ENCODE peak calls at places on chromosomes 3 and 15, in nine cellular contexts. L is HepG2; E is mucosa of descending colon; Q is IMR-90; O is naive thymus-derived CD4-positive, alpha-beta T cell; D is K562; Z is effector memory CD4-positive, alpha-beta T cell; R is cardiac fibroblast; M is spleen. G is an unnamed sample.

GRCh38 chr15:85579957-85580694 is 199.7 kb downstream of the AKAP13 start:
- DNase-seq in E (peak; percentile 82), L (no peak), R (peak; percentile 81), O (no peak), Z (no peak), Q (no peak), D (no peak), M (no peak), G (no peak)

GRCh38 chr3:69201658-69202057 is 79.3 kb upstream of the LMOD3 start:
- DNase-seq in M (no peak), R (no peak), Q (no peak), L (no peak), Z (no peak), E (peak; percentile 61), D (no peak), O (no peak), G (no peak)

GRCh38 chr3:144875251-144875650 is 903.6 kb downstream of the DIPK2A start:
- DNase-seq in M (no peak), Z (no peak), O (no peak), Q (no peak), E (no peak), L (no peak), D (no peak), R (no peak), G (no peak)

GRCh38 chr3:99875925-99876781 is 58.5 kb downstream of the CMSS1 start:
- DNase-seq in D (peak; percentile 65), L (peak; percentile 74), R (peak; percentile 84), Q (peak; percentile 79), Z (peak; percentile 29), O (peak; percentile 74), M (peak; percentile 94), E (peak; percentile 81), G (no peak)

GRCh38 chr15:92908369-92909057 is 8.4 kb downstream of the CHD2 start:
- DNase-seq in Z (no peak), M (no peak), L (no peak), R (no peak), D (no peak), Q (no peak), O (no peak), E (no peak), G (no peak)

GRCh38 chr3:69218079-69218478 is 95.7 kb upstream of the LMOD3 start:
- DNase-seq in O (no peak), D (no peak), R (no peak), L (no peak), E (no peak), M (no peak), Z (no peak), Q (no peak), G (no peak)

GRCh38 chr3:64220161-64220560 is 5.1 kb downstream of the PRICKLE2 start:
- DNase-seq in Z (no peak), E (no peak), M (no peak), L (no peak), R (peak; percentile 90), O (no peak), Q (peak; percentile 63), D (no peak), G (no peak)

GRCh38 chr15:83379574-83379973 is 67.6 kb upstream of the SH3GL3 start:
- DNase-seq in R (no peak), O (no peak), Q (no peak), E (no peak), Z (no peak), D (no peak), M (no peak), L (no peak), G (no peak)

GRCh38 chr3:113274425-113274824 is 63.1 kb downstream of the BOC start:
- DNase-seq in Z (no peak), R (no peak), E (no peak), M (no peak), O (no peak), Q (no peak), D (no peak), L (no peak), G (no peak)

GRCh38 chr3:113277414-113277813 is 66.1 kb downstream of the BOC start:
- DNase-seq in R (no peak), D (no peak), O (no peak), Z (no peak), E (no peak), M (no peak), L (no peak), Q (no peak), G (peak; percentile 49)

GRCh38 chr3:113274959-113275556 is 63.7 kb downstream of the BOC start:
- DNase-seq in Q (no peak), Z (no peak), L (no peak), E (no peak), D (no peak), M (no peak), O (no peak), R (no peak), G (no peak)

GRCh38 chr3:113276581-113277080 is 65.3 kb downstream of the BOC start:
- DNase-seq in Q (peak; percentile 16), O (no peak), M (no peak), R (no peak), Z (no peak), D (no peak), L (no peak), E (no peak), G (no peak)

DNA sequence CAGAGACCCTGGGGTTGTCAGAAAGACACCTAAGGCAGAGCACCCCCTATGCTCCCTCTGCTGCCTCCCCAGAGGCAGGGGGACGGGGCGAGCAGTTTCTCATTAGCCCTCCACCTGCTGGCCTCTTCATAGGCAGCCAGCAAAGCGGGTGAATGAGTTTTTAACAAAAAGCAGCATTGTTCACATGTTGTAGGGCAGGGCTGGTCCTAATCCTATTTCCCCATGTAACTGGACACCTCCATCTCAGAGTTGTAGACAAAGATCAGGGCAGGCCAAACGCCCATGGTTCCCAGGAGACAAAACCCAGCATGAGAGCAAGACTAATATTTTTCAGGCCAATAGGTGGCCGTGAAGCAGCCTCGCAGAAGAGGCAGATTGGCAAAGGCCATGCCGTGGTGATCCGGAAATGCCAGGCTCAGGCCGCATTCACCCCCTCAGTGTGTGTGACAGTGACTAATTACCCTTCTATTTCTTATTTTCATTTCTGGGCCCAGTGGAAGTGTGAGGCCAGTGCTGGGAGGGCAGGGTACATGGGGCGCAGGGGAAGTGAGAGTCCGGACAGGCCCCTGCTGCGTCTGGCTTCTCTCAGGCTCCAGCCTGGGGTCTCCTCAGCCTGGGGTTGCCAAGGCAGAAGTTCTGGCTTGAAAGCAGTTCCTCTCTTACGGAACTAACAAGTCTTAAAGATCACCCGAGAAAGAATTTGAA is 64.7 kb downstream of the BOC start:
- DNase-seq in M (no peak), R (peak; percentile 72), Q (peak; percentile 41), E (no peak), D (no peak), Z (no peak), L (peak; percentile 76), O (no peak), G (peak; percentile 27)
- H3K4me3 ChIP-seq in M (no peak overlapping the region), R (peak overlapping the region; percentile 35), Q (peak overlapping the region; percentile 13), E (no peak overlapping the region), D (no peak overlapping the region), Z (no peak overlapping the region), L (peak overlapping the region; percentile 50), O (no peak overlapping the region), G (no peak overlapping the region)

DNA sequence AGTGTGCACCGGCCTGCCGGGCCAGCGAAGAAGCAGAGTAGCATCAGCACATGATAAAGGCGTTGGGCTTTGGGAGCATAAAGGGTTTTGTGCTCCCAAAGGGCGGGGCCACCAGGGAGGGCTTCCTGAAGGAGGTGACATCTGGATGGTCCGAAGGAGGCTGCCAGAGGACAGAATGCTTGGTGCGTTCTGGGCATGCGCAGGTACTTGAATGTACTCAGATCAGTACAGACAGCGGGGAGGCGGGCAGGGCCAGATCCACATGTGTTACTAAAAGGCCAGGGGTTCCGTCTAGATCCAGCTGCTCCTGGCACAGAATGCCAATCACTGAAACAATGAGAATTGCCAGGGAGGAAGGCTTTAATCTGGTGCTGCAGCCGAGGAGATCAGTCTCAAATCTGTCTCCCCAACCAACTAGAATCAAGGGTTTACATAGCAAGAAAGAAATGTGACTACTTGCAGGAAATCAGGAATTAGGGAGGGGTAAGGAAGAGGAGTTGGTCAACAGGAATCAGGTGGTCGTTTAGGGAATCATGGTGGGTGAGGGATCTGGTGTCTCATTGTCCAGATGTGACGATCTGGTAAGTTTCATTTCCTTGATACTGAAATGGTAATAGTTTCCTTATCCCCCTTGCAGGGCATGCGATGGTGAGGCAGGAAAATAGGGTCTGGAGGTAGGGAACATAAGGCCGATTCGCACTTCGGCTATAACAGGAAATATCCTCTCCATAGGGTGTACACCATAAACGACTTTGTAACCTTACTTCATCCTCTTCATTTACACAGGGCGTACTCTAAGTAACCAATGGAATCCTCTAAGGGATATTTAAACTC is at the start of the genes LRRC34 and LRRIQ4:
- DNase-seq in L (no peak), Z (peak; percentile 13), Q (peak; percentile 43), O (peak; percentile 59), R (peak; percentile 74), E (peak; percentile 82), D (no peak), M (peak; percentile 93), G (peak; percentile 83)
- H3K4me3 ChIP-seq in L (peak within 1 kb of the TSS; percentile 16), Z (peak within 1 kb of the TSS; percentile 72), Q (peak within 1 kb of the TSS; percentile 29), O (peak within 1 kb of the TSS; percentile 85), R (peak within 1 kb of the TSS; percentile 55), E (no peak within 1 kb of the TSS), D (no peak within 1 kb of the TSS), M (peak within 1 kb of the TSS; percentile 50), G (peak within 1 kb of the TSS; percentile 83)

GRCh38 chr3:128853826-128854225 is 25.6 kb upstream of the ACAD9 start:
- DNase-seq in D (no peak), R (no peak), M (no peak), Z (no peak), O (no peak), E (no peak), Q (no peak), L (no peak), G (no peak)
- H3K4me3 ChIP-seq in D (no peak overlapping the region), R (no peak overlapping the region), M (no peak overlapping the region), Z (no peak overlapping the region), O (no peak overlapping the region), E (no peak overlapping the region), Q (no peak overlapping the region), L (no peak overlapping the region), G (no peak overlapping the region)

GRCh38 chr3:25430942-25431570 is 3.0 kb downstream of the RARB start:
- DNase-seq in D (no peak), L (no peak), Q (no peak), R (no peak), O (no peak), E (no peak), M (no peak), Z (no peak), G (no peak)

GRCh38 chr3:25429960-25430941 is 2.2 kb downstream of the RARB start:
- DNase-seq in Z (no peak), O (no peak), E (no peak), M (no peak), R (peak; percentile 25), Q (peak; percentile 5), D (no peak), L (no peak), G (no peak)

GRCh38 chr3:25433868-25434267 is 5.8 kb downstream of the RARB start:
- DNase-seq in L (no peak), Z (no peak), Q (peak; percentile 36), R (peak; percentile 60), E (no peak), O (no peak), M (no peak), D (no peak), G (no peak)

GRCh38 chr3:25432191-25432720 is 4.2 kb downstream of the RARB start:
- DNase-seq in D (no peak), E (no peak), O (no peak), R (no peak), Q (no peak), Z (no peak), L (no peak), M (no peak), G (no peak)

DNA sequence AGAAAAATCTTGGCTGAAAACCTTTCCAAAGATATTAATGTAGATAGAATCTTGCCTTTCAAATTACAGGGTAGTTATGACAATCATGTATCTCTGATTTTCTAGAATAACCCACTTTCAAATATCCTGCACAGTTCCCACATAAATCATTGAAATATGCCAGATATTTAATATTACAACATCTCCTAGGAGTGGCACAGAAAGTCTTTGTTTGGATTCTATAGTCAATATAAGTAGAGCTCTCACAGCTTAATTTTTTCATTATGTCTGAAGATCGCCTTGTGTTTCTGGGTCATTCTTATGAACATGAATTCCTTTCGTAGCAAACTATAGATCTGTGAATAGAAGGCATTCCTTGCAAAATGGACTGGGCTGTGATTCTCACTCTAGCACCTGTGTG is 5.0 kb downstream of the RARB start:
- DNase-seq in L (no peak), Q (no peak), M (no peak), Z (no peak), O (no peak), E (no peak), D (no peak), R (no peak), G (no peak)
- H3K4me3 ChIP-seq in L (no peak overlapping the region), Q (no peak overlapping the region), M (no peak overlapping the region), Z (no peak overlapping the region), O (no peak overlapping the region), E (no peak overlapping the region), D (no peak overlapping the region), R (no peak overlapping the region), G (no peak overlapping the region)